ENCODE peak calls at places on chromosomes 13 and 19, in eight cellular contexts. X is MM.1S, K is mammary epithelial cell, F is PC-9, G is GM23248, Q is K562, E is astrocyte, V is endothelial cell of umbilical vein. Z is an unnamed sample.

GRCh38 chr19:49690656-49691242 is at the start of gene CPT1C:
- DNase-seq in X (no peak), K (no peak), F (no peak), G (peak; percentile 91), Q (no peak), E (peak; percentile 60), V (peak; percentile 83), Z (no peak)

GRCh38 chr13:113863511-113864302 is at the start of gene GAS6:
- DNase-seq in X (peak; percentile 69), K (peak; percentile 46), F (peak; percentile 60), G (peak; percentile 76), Q (peak; percentile 49), E (no peak), V (peak; percentile 53), Z (no peak)

GRCh38 chr19:55255618-55256423 is 3.0 kb downstream of the PPP6R1 start:
- DNase-seq in X (peak; percentile 33), K (peak; percentile 69), F (no peak), G (peak; percentile 74), Q (peak; percentile 46), E (peak; percentile 26), V (no peak), Z (no peak)

GRCh38 chr13:37132211-37132610 is 26.7 kb upstream of the CSNK1A1L start:
- DNase-seq in X (no peak), K (peak; percentile 21), F (no peak), G (no peak), Q (no peak), E (peak; percentile 63), V (no peak), Z (no peak)

GRCh38 chr13:77952737-77953136 is 34.1 kb upstream of the EDNRB start:
- DNase-seq in X (no peak), K (no peak), F (no peak), G (no peak), Q (no peak), E (no peak), V (no peak), Z (no peak)

GRCh38 chr19:33171916-33172359 is 22.2 kb upstream of the LRP3 start:
- DNase-seq in X (no peak), K (no peak), F (no peak), G (peak; percentile 70), Q (no peak), E (peak; percentile 47), V (no peak), Z (no peak)

GRCh38 chr13:60146491-60146890 is 17.2 kb downstream of the DIAPH3 start:
- DNase-seq in X (no peak), K (no peak), F (no peak), G (no peak), Q (no peak), E (peak; percentile 10), V (peak; percentile 32), Z (no peak)

GRCh38 chr13:105655046-105655445 is 880.4 kb downstream of the EFNB2 start:
- DNase-seq in X (no peak), K (peak; percentile 65), F (no peak), G (no peak), Q (no peak), E (peak; percentile 79), V (no peak), Z (no peak)

GRCh38 chr13:88895261-88895941 is 1224.2 kb downstream of the SLITRK5 start:
- DNase-seq in X (no peak), K (no peak), F (no peak), G (no peak), Q (no peak), E (no peak), V (no peak), Z (no peak)

GRCh38 chr19:18674616-18675015 is 8.9 kb upstream of the CRTC1 start:
- DNase-seq in X (no peak), K (peak; percentile 19), F (no peak), G (no peak), Q (no peak), E (peak; percentile 27), V (no peak), Z (no peak)

GRCh38 chr19:47210689-47211316 is 20.2 kb downstream of the BBC3 start:
- DNase-seq in X (peak; percentile 76), K (peak; percentile 54), F (peak; percentile 70), G (peak; percentile 82), Q (peak; percentile 90), E (peak; percentile 41), V (peak; percentile 91), Z (no peak)

GRCh38 chr19:42023121-42023942 is 29.3 kb upstream of the ATP1A3 start:
- DNase-seq in X (peak; percentile 14), K (no peak), F (peak; percentile 18), G (peak; percentile 70), Q (peak; percentile 81), E (no peak), V (no peak), Z (no peak)

GRCh38 chr19:51681286-51681956 is 11.7 kb upstream of the SPACA6 start:
- DNase-seq in X (no peak), K (no peak), F (no peak), G (no peak), Q (no peak), E (no peak), V (no peak), Z (no peak)

GRCh38 chr19:41617941-41618730 is 8.7 kb downstream of the CEACAM4 start:
- DNase-seq in X (no peak), K (no peak), F (no peak), G (no peak), Q (no peak), E (no peak), V (no peak), Z (no peak)

GRCh38 chr19:31317542-31317941 is 31.7 kb downstream of the TSHZ3 start:
- DNase-seq in X (no peak), K (no peak), F (no peak), G (peak; percentile 38), Q (no peak), E (no peak), V (no peak), Z (no peak)

GRCh38 chr13:104993708-104994107 is 1541.8 kb downstream of the EFNB2 start:
- DNase-seq in X (no peak), K (no peak), F (no peak), G (no peak), Q (no peak), E (no peak), V (no peak), Z (no peak)

GRCh38 chr13:49216334-49216733 is 3.8 kb upstream of the MLNR start:
- DNase-seq in X (no peak), K (no peak), F (no peak), G (no peak), Q (no peak), E (no peak), V (no peak), Z (no peak)

GRCh38 chr13:49219647-49220034 is 497 bp upstream of the MLNR start:
- DNase-seq in X (no peak), K (no peak), F (no peak), G (no peak), Q (no peak), E (no peak), V (peak; percentile 15), Z (no peak)

GRCh38 chr13:49217962-49218492 is 2.1 kb upstream of the MLNR start:
- DNase-seq in X (no peak), K (no peak), F (no peak), G (no peak), Q (no peak), E (no peak), V (no peak), Z (no peak)

GRCh38 chr13:49220035-49220855 is at the start of gene MLNR:
- DNase-seq in X (no peak), K (peak; percentile 14), F (no peak), G (peak; percentile 52), Q (peak; percentile 23), E (peak; percentile 17), V (peak; percentile 14), Z (no peak)

GRCh38 chr13:49218493-49219051 is 1.6 kb upstream of the MLNR start:
- DNase-seq in X (no peak), K (no peak), F (no peak), G (peak; percentile 36), Q (no peak), E (no peak), V (no peak), Z (no peak)
- TF ChIP-seq EZH2 in X (no peak), K (peak; percentile 19), F (no peak), G (peak; percentile 64), Q (no peak), E (peak; percentile 68), V (peak; percentile 85), Z (peak; percentile 89)

DNA sequence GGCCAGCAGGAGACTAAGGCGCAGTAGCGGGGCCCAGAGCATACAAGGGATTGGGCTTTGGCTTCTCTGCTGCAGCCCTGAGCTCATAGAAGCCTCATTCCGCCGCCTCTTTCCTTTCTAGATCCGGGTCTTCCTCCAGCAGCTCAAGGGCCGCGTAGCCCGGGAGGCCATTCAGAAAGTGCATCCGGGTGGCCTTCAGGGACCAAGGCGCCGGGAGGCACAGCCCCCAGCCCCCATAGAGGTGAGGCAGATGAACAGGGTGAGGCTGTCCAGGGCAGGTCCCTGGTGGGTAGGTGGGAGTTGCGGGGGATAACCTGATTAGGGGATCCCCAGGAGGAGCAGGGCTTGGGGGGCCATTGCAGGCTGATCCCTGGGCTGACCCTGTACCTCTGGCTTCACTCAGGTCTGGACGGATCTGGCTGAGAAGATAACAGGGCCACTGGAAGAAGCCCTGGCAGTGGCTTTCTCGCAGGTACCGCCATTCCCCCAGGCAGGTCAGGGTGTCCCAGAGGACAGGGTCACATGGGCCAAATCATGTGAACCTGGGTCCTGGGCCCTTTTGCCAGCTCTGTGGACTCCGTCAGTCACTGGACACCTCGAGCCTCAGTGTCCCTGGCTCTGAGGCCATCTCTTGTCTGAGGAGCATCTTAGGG is 1.3 kb downstream of the SNAPC2 start:
- DNase-seq in X (no peak), K (no peak), F (no peak), G (no peak), Q (peak; percentile 44), E (no peak), V (no peak), Z (no peak)
- H3K4me1 ChIP-seq in X (peaks cover 6% of the 10 kb centered on the region), K (peaks cover 39% of the 10 kb centered on the region), F (peaks cover 23% of the 10 kb centered on the region), G (peaks cover 11% of the 10 kb centered on the region), Q (peaks cover 80% of the 10 kb centered on the region), E (peaks cover 28% of the 10 kb centered on the region), V (peaks cover 25% of the 10 kb centered on the region), Z (peaks cover 18% of the 10 kb centered on the region)

DNA sequence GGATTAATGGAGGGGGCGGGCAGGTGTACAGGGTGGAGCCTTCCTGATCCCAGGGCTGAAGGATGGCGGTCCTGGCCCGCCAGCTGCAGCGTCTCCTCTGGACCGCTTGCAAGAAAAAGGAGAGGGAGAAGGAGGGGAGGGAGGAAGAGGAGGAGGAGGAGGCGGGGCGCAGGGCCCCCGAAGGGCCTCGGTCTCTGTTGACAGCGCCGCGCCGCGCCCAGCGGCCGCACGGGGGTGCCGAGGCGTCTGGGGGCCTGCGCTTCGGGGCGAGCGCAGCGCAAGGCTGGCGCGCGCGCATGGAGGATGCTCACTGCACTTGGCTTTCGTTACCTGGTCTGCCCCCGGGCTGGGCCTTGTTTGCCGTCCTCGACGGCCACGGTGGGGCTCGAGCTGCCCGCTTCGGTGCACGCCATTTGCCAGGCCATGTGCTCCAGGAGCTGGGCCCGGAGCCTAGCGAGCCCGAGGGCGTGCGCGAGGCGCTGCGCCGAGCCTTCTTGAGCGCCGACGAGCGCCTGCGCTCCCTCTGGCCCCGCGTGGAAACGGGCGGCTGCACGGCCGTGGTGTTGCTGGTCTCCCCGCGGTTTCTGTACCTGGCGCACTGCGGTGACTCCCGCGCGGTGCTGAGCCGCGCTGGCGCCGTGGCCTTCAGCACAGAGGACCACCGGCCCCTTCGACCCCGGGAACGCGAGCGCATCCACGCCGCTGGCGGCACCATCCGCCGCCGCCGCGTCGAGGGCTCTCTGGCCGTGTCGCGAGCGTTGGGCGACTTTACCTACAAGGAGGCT is at the start of gene PPM1N:
- DNase-seq in X (no peak), K (no peak), F (no peak), G (peak; percentile 59), Q (peak; percentile 59), E (no peak), V (no peak), Z (no peak)
- TF ChIP-seq EZH2 in X (no peak), K (no peak), F (no peak), G (no peak), Q (no peak), E (peak; percentile 37), V (peak; percentile 41), Z (no peak)

GRCh38 chr13:111252449-111253124 is 67.9 kb upstream of the TEX29 start:
- DNase-seq in X (no peak), K (no peak), F (no peak), G (peak; percentile 63), Q (no peak), E (peak; percentile 39), V (no peak), Z (no peak)
- H3K4me1 ChIP-seq in X (no peaks in the 10 kb centered on the region), K (no peaks in the 10 kb centered on the region), F (no peaks in the 10 kb centered on the region), G (peaks cover 22% of the 10 kb centered on the region), Q (no peaks in the 10 kb centered on the region), E (no peaks in the 10 kb centered on the region), V (peaks cover 13% of the 10 kb centered on the region), Z (no peaks in the 10 kb centered on the region)